ENCODE peak calls at places on chromosomes 1 and 21, in four cellular contexts. R is sigmoid colon, U is aorta, X is fibroblast of lung. F is an unnamed sample.

GRCh38 chr1:45410850-45411509 is 70.7 kb upstream of the MUTYH start:
- DNase-seq in X (peak; percentile 31), R (no peak), U (no peak), F (no peak)

GRCh38 chr1:22792396-22793171 is 81.9 kb downstream of the EPHB2 start:
- DNase-seq in R (no peak), X (no peak), U (no peak), F (no peak)

GRCh38 chr1:157659576-157660247 is 40.9 kb downstream of the FCRL3 start:
- DNase-seq in X (no peak), U (no peak), R (no peak), F (no peak)

GRCh38 chr1:168767885-168768584 is 39.0 kb upstream of the DPT start:
- DNase-seq in R (peak; percentile 78), U (no peak), X (peak; percentile 79), F (no peak)

GRCh38 chr1:19456915-19457554 is 28.3 kb downstream of the CAPZB start:
- DNase-seq in R (no peak), X (peak; percentile 78), U (no peak), F (no peak)

GRCh38 chr1:237562247-237562823 is 328.4 kb downstream of the ZP4 start:
- DNase-seq in U (no peak), R (no peak), X (peak; percentile 49), F (no peak)

GRCh38 chr1:23393706-23394105 is 24.1 kb upstream of the ZNF436 start:
- DNase-seq in R (peak; percentile 89), U (peak; percentile 59), X (peak; percentile 84), F (no peak)

GRCh38 chr1:201108614-201109013 is 3.6 kb downstream of the CACNA1S start:
- DNase-seq in U (no peak), X (no peak), R (no peak), F (no peak)

GRCh38 chr1:201603613-201604232 is 64.8 kb downstream of the NAV1 start:
- DNase-seq in U (no peak), R (no peak), X (peak; percentile 93), F (no peak)

GRCh38 chr1:32518976-32519375 is 20.3 kb upstream of the ZBTB8A start:
- DNase-seq in R (no peak), U (no peak), X (no peak), F (no peak)

GRCh38 chr1:246597340-246597739 is 31.1 kb downstream of the CNST start:
- DNase-seq in U (peak; percentile 60), R (peak; percentile 87), X (peak; percentile 68), F (no peak)

GRCh38 chr1:155892801-155893200 is 18.3 kb downstream of the RIT1 start:
- DNase-seq in U (no peak), R (no peak), X (peak; percentile 84), F (no peak)

GRCh38 chr1:110874303-110875215 is 1.6 kb downstream of the CD53 start:
- DNase-seq in U (no peak), X (no peak), R (no peak), F (no peak)

GRCh38 chr1:152143147-152143845 is 15.7 kb downstream of the RPTN start:
- DNase-seq in X (no peak), R (no peak), U (no peak), F (no peak)

GRCh38 chr1:87963566-87963965 is 634.9 kb downstream of the LMO4 start:
- DNase-seq in U (no peak), R (no peak), X (peak; percentile 30), F (no peak)

GRCh38 chr1:217313096-217313495 is 317.8 kb downstream of the GPATCH2 start:
- DNase-seq in R (no peak), X (no peak), U (no peak), F (no peak)

GRCh38 chr1:154497026-154497806 is 4.8 kb upstream of the TDRD10 start:
- DNase-seq in U (no peak), R (no peak), X (no peak), F (no peak)

GRCh38 chr1:24142546-24143431 is at the start of gene IL22RA1:
- DNase-seq in U (no peak), X (peak; percentile 20), R (peak; percentile 61), F (no peak)

GRCh38 chr1:224068458-224068770 is 45.5 kb upstream of the FBXO28 start:
- DNase-seq in U (no peak), X (no peak), R (no peak), F (no peak)

GRCh38 chr21:16588433-16588860 is 858.7 kb downstream of the USP25 start:
- DNase-seq in U (peak; percentile 75), R (peak; percentile 85), X (peak; percentile 92), F (peak; percentile 63)

GRCh38 chr1:99674665-99675064 is 28.8 kb downstream of the PALMD start:
- DNase-seq in R (no peak), U (no peak), X (no peak), F (no peak)

GRCh38 chr21:20459838-20460237 is 538.4 kb upstream of the NCAM2 start:
- DNase-seq in X (no peak), U (no peak), R (no peak), F (no peak)

DNA sequence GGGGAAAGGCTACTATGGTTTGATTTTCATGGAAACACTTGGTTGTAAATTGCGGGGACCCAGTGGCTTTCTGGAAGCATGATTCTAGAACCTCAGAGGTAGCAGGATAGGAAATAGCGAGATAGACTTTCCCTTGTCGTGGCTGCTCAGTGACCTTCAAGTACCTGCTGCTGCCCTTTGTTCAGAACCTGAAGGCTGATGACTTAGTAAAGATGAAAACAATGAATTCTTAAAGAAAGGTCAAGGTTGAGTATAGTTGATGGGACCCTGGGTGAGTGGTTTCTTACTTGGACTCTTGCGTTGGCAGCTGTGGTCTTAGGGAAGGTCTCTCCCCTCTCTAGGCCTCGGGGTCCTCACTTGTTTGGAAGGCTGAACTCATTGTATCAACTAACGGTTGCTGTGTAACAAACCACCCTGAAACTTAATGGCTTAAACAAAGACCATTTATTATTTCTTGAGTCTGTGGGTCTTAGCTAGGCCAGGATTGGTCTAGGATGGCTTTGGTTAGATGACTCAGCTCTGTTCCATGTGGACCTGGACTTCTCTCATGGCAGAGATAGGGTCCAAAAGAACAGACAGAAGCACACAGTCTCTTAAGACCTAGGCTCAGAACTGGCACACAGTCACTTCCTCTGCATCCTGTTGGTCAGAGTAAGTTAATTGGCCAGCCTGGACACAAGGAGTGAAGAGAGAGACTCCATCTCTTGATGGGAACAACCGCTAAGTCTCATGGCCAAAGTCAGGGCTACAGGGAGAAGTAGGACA is 89.2 kb upstream of the SELENON start:
- DNase-seq in X (peak; percentile 52), U (peak; percentile 13), R (peak; percentile 11), F (no peak)
- H3K4me1 ChIP-seq in X (peaks cover 17% of the 10 kb centered on the region), U (no peaks in the 10 kb centered on the region), R (peaks cover 36% of the 10 kb centered on the region), F (peaks cover 18% of the 10 kb centered on the region)

DNA sequence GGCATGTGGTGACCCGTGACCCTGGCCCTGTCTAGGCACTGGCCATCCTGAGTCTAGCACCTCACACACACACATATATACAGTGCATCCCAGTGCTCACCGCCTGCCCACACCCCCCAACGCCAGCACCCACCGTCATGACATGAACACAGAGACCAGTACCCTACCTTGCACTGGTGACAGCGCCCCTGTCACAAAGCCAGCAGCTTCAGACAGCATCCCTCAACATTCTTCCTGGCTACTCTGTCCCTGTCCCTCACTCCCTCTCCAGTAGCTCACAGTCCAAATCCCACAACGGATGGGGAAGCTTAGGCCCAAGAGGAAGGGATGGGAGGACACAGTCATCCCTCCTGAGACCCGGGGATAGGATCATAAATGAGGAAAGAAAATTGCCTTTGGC is 27.1 kb downstream of the AHDC1 start:
- DNase-seq in R (no peak), U (no peak), X (no peak), F (no peak)
- H3K4me3 ChIP-seq in R (no peak overlapping the region), U (no peak overlapping the region), X (no peak overlapping the region), F (no peak overlapping the region)

GRCh38 chr1:172398193-172398592 is 22.3 kb upstream of the C1orf105 start:
- DNase-seq in U (no peak), X (peak; percentile 64), R (peak; percentile 76), F (no peak)
- H3K4me1 ChIP-seq in U (peaks cover 5% of the 10 kb centered on the region), X (peaks cover 2% of the 10 kb centered on the region), R (peaks cover 64% of the 10 kb centered on the region), F (peaks cover 7% of the 10 kb centered on the region)

GRCh38 chr1:173560300-173560699 is 42.6 kb downstream of the SLC9C2 start:
- DNase-seq in R (no peak), U (no peak), X (no peak), F (no peak)
- H3K4me3 ChIP-seq in R (no peak overlapping the region), U (no peak overlapping the region), X (no peak overlapping the region), F (no peak overlapping the region)

GRCh38 chr1:15420853-15421465 is 11.3 kb downstream of the EFHD2 start:
- DNase-seq in U (no peak), X (no peak), R (no peak), F (no peak)
- H3K4me1 ChIP-seq in U (no peaks in the 10 kb centered on the region), X (peaks cover 10% of the 10 kb centered on the region), R (peaks cover 53% of the 10 kb centered on the region), F (peaks cover 34% of the 10 kb centered on the region)

GRCh38 chr1:27527223-27527856 is 37.4 kb upstream of the WASF2 start:
- DNase-seq in U (peak; percentile 53), X (no peak), R (peak; percentile 93), F (no peak)
- H3K4me3 ChIP-seq in U (no peak overlapping the region), X (no peak overlapping the region), R (peak overlapping the region; percentile 53), F (peak overlapping the region; percentile 56)

GRCh38 chr1:13960376-13960987 is 260.5 kb downstream of the PRDM2 start:
- DNase-seq in U (peak; percentile 64), R (peak; percentile 81), X (peak; percentile 20), F (peak; percentile 76)
- H3K4me1 ChIP-seq in U (no peaks in the 10 kb centered on the region), R (no peaks in the 10 kb centered on the region), X (no peaks in the 10 kb centered on the region), F (no peaks in the 10 kb centered on the region)

DNA sequence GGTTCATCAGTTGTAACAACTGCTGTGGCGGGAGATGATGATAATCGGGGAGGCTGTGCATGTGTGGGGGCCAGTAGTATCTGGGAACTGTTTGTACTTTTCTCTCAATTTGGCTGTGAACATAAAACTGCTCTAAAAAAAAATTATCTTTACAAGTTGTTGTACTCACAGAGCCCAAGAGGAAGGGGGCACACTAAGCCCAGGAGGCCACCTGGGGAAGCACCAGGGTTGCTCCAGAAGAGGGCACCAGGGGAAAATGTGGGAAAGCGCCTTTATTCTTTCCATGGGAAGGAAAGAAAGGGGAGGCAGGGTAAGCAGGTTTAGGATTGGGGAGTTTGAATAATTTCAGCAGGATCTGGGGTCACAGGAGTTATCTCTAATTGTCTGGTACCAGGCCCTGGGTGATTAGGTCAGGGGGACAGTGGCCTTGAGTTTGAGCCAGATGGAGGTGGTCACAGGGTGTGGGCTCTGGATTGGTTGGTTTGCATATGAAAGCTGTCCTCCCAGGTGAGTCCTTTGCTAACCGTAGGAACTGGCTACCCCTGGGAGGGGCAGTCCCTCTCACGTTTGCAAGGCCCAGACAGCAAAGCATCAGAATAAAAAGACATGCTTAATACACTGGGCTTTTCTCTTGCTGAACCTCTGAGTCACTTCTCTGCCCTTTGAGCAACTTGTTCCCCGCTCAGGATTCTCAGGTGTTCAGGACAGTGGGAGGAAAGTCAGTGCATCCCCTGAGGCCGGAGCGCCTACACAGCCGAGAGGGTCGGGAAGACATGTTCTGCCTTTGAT is 11.2 kb downstream of the MYOC start:
- DNase-seq in X (no peak), R (no peak), U (no peak), F (no peak)
- H3K4me3 ChIP-seq in X (no peak overlapping the region), R (no peak overlapping the region), U (no peak overlapping the region), F (no peak overlapping the region)